ENCODE peak calls at places on chromosomes 13 and 19, in four cellular contexts. D is WTC11, A is K562, R is HepG2. Z is an unnamed sample.

GRCh38 chr13:93951153-93951552 is 528.3 kb downstream of the DCT start:
- DNase-seq in D (no peak), A (no peak), R (no peak), Z (no peak)

GRCh38 chr19:35404879-35405622 is 34.2 kb downstream of the GPR42 start:
- DNase-seq in D (no peak), A (peak), R (peak), Z (no peak)

GRCh38 chr19:18465964-18466339 is 28.0 kb upstream of the ISYNA1 start:
- DNase-seq in D (no peak), A (no peak), R (no peak), Z (no peak)

GRCh38 chr19:49339364-49340068 is 4.3 kb downstream of the CD37 start:
- DNase-seq in D (peak), A (peak), R (no peak), Z (peak)

GRCh38 chr19:47315125-47315821 is 5.6 kb downstream of the C5AR1 start:
- DNase-seq in D (no peak), A (peak), R (peak), Z (no peak)

GRCh38 chr19:9523885-9524474 is 14.5 kb downstream of the ZNF426 start:
- DNase-seq in D (no peak), A (no peak), R (no peak), Z (no peak)

GRCh38 chr13:104105418-104106355 is 1039.5 kb upstream of the SLC10A2 start:
- DNase-seq in D (no peak), A (no peak), R (no peak), Z (no peak)

GRCh38 chr19:6691342-6691741 is 21.4 kb upstream of the TNFSF14 start:
- DNase-seq in D (no peak), A (no peak), R (no peak), Z (no peak)

GRCh38 chr19:42466521-42467436 is 24.0 kb upstream of the CXCL17 start:
- DNase-seq in D (no peak), A (no peak), R (no peak), Z (no peak)

GRCh38 chr13:92355213-92355612 is 871.4 kb upstream of the GPC6 start:
- DNase-seq in D (peak), A (peak), R (peak), Z (peak)

GRCh38 chr13:42548731-42549554 is 25.0 kb upstream of the TNFSF11 start:
- DNase-seq in D (no peak), A (no peak), R (no peak), Z (no peak)

GRCh38 chr19:10402441-10403038 is 802 bp downstream of the CDC37 start:
- DNase-seq in D (no peak), A (peak), R (peak), Z (peak)

GRCh38 chr13:32932376-32932775 is 83.8 kb upstream of the KL start:
- DNase-seq in D (no peak), A (no peak), R (no peak), Z (no peak)

GRCh38 chr13:46846736-46847135 is 49.8 kb upstream of the ESD start:
- DNase-seq in D (no peak), A (no peak), R (no peak), Z (no peak)

GRCh38 chr19:13176345-13176744 is 26.1 kb downstream of the IER2 start:
- DNase-seq in D (no peak), A (no peak), R (no peak), Z (no peak)

GRCh38 chr13:41544824-41545707 is 87.7 kb downstream of the RGCC start:
- DNase-seq in D (no peak), A (no peak), R (no peak), Z (no peak)

GRCh38 chr13:99868767-99869166 is 102.8 kb downstream of the ZIC5 start:
- DNase-seq in D (no peak), A (no peak), R (no peak), Z (no peak)

GRCh38 chr19:38744298-38744681 is at the start of gene CAPN12:
- DNase-seq in D (no peak), A (no peak), R (no peak), Z (no peak)

GRCh38 chr19:45999653-46000121 is 4.4 kb downstream of the CCDC61 start:
- DNase-seq in D (peak), A (peak), R (no peak), Z (peak)

GRCh38 chr13:49791753-49792549 is 531 bp downstream of the KPNA3 start:
- DNase-seq in D (peak), A (peak), R (no peak), Z (no peak)

GRCh38 chr13:101289764-101290163 is 126.5 kb downstream of the NALCN start:
- DNase-seq in D (peak), A (no peak), R (no peak), Z (peak)

GRCh38 chr19:18507727-18508440 is 14.0 kb downstream of the ELL start:
- DNase-seq in D (no peak), A (no peak), R (peak), Z (no peak)

GRCh38 chr19:611506-611869 is 21.8 kb downstream of the HCN2 start:
- DNase-seq in D (no peak), A (no peak), R (no peak), Z (no peak)

GRCh38 chr19:612941-613340 is 20.4 kb downstream of the POLRMT start:
- DNase-seq in D (no peak), A (no peak), R (no peak), Z (no peak)

GRCh38 chr19:609001-609340 is 19.3 kb downstream of the HCN2 start:
- DNase-seq in D (no peak), A (no peak), R (no peak), Z (peak)

GRCh38 chr19:610071-610800 is 20.6 kb downstream of the HCN2 start:
- DNase-seq in D (no peak), A (no peak), R (no peak), Z (no peak)

DNA sequence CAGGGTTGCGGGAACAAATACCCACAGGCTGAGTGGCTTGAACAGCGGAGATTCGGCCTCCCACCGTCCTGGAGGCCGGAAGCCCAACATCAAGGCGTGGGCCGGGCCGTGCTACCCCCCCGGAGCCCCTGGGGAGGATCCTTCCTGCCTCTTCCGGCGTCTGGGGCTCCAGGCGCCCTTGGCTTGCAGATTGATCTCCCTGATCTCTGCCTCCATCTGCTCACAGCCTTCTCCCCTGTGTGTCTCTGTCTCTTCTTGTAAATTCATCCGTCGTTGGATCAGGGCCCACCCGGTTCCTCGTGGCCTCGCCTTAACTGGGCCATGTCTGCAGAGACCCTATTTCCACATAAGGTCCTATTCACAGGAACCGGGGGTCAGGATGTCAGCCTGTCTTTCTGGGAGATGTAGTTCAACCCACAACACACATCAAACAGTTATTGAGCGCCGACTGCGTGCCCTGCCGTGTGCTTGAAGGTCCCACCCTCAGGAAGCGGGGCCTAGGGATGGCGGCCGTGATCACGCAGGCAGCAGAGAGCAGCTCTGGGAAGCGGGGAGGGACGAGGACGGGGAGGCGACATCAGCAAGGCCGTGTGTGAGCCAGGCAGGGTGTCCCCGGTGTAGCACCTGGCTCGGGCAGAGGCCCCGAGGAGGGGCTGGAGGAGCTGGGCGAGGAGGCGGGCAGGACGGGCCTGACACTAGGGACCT is 21.3 kb downstream of the HCN2 start:
- DNase-seq in D (no peak), A (peak), R (no peak), Z (peak)
- TF ChIP-seq FOXJ3 in D (no peak), A (no peak), R (no peak), Z (no peak)

GRCh38 chr19:755063-755462 is 4.2 kb downstream of the MISP start:
- DNase-seq in D (no peak), A (no peak), R (no peak), Z (no peak)

GRCh38 chr19:750640-751423 is at the start of gene MISP:
- DNase-seq in D (no peak), A (peak), R (no peak), Z (no peak)

GRCh38 chr19:751501-752341 is 809 bp downstream of the MISP start:
- DNase-seq in D (no peak), A (peak), R (peak), Z (peak)

GRCh38 chr19:754530-754929 is 3.6 kb downstream of the MISP start:
- DNase-seq in D (no peak), A (no peak), R (no peak), Z (no peak)

DNA sequence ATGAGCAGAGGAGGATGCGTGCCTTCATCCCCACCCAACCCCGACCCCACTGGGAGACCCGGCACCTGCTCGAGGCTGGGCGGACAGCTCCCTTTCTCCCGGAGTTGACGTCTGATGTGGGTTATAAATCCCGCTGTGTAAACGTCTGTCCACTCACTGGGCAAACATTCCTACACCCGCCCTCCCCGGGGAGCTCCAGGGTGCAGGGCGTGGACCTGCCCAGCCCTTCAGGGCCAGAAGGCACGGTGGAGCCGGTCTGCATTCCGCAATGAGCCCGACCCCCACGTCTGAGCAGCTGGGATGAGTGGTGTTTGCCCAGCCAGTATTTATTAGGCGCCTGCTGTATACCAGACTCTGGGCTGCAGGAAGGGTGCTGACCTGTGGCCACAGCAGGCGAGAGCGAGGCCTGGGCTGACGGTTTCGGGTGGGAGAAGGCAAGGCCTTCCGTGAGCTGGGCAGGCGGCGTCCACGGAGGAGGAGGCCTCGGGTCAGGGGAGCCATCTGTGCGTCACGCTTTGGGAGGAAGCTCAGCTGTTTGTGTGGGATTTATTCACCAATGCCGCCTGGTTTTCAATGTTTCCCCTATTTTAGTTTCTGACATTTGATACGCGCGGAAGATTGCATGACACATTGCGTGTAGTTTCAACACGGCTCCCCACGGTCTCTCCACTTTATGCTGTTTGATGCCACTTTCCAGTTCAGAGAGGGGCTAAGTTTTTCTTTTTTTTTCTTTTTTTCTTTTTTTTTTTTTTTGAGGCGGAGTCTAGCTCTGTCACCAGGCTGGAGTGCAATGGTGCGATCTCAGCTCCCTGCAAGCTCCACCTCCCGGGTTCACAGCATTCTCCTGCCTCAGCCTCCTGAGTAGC is 2.0 kb downstream of the MISP start:
- DNase-seq in D (no peak), A (no peak), R (peak), Z (no peak)
- TF ChIP-seq FOXJ3 in D (no peak), A (no peak), R (no peak), Z (no peak)

DNA sequence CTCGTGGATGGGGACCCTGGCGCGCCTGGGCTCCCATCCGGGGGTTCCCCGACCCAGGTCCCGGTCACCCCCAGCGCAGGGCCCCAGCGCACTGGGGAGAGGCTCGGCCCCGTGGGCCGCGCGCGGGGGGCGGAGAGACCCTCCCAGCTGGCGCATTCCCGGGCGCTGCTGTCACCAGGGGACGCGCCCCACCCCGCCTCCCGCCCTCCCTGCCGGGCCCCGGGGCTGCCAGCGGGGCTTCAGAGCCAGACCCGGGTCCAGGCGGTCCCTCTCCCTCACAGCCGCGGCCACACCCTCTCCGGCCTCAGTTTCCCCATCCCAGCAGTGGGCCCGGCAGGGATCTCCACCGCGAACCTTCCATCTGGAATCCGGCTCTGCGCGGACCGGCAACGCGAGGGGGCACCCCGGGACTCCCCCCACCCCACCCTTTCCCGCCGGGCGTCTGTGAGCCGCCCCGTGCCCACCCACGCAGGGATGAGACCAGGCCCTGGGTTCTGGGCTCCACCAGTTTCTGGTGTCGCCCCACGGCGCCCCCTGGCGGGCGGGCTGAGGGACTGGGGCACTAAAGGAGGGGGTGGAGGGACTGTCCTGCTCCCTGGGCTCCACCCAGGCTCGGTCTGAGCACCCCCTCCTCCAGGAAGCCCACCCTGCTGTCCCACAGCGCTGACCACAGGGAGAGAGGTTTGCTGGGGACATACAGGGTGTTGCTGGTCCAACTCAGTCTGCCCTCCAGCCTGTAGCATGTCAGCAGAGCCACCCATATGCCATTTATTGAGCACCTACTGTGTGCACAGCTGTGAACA is 874 bp upstream of the ADAMTSL5 start:
- DNase-seq in D (peak), A (peak), R (no peak), Z (peak)
- TF ChIP-seq FOXJ3 in D (no peak), A (no peak), R (no peak), Z (no peak)

DNA sequence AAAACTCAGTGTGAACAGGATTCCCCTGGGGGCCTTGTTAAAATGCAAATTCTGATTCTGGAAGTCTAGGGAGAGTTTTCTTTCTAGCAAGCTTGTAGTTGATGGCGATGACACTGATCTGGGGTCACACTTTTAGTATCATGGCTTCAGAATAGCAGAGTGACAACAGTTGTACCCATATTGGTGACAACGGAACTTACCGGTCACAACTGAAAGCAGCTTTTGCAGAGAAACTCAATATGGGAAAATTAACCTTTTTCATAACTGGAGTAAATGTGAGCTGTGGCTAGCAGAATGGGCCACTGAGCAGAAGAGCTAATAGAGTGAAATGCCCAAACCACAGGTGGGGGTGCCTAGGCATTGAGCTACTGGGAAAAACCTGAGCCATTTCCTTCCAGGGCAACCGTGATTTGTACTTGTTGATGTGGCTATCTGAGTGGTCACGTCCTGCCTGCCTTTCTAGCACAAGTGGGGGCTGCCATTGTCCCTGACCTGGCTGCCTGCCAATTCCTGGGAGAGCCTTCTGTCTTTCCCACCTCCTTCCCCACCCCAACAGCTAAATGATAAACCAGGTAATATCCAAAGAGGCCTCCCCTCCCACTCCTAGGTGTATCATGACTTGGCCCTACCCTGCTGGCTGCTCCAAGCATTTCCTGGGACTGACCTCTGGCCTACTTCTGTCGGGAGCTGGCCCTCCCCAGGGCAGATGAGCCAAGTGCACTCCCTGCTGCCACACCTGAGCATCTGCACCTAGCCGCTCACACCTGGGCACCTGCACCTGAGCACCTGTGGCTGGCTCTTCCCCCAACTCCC is 1.7 kb upstream of the SLC10A2 start:
- DNase-seq in D (peak), A (no peak), R (no peak), Z (no peak)
- TF ChIP-seq FOXJ3 in D (no peak), A (no peak), R (no peak), Z (no peak)

GRCh38 chr13:27833206-27833605 is 40.9 kb downstream of the GSX1 start:
- DNase-seq in D (no peak), A (no peak), R (no peak), Z (no peak)

GRCh38 chr13:27834095-27834494 is 41.8 kb downstream of the GSX1 start:
- DNase-seq in D (no peak), A (no peak), R (no peak), Z (no peak)

GRCh38 chr13:27827646-27828045 is 35.4 kb downstream of the GSX1 start:
- DNase-seq in D (no peak), A (no peak), R (no peak), Z (no peak)

GRCh38 chr13:27826379-27827353 is 34.4 kb downstream of the GSX1 start:
- DNase-seq in D (peak), A (peak), R (peak), Z (peak)

GRCh38 chr13:27830010-27830409 is 37.7 kb downstream of the GSX1 start:
- DNase-seq in D (peak), A (peak), R (no peak), Z (peak)
- TF ChIP-seq FOXJ3 in D (no peak), A (no peak), R (no peak), Z (no peak)